ENCODE peak calls at places on chromosomes 5 and 9, in five cellular contexts. Y is AG04450, J is fibroblast of mammary gland, N is endodermal cell, M is AG04449. H is an unnamed sample.

GRCh38 chr5:1134478-1134877 is 22.6 kb upstream of the SLC12A7 start:
- DNase-seq in Y (no peak), J (no peak), N (no peak), M (no peak), H (no peak)

GRCh38 chr5:124408738-124409453 is 337.5 kb downstream of the ZNF608 start:
- DNase-seq in Y (no peak), J (peak), N (no peak), M (no peak), H (no peak)

GRCh38 chr9:101455656-101456235 is 20.2 kb upstream of the ALDOB start:
- DNase-seq in Y (no peak), J (peak), N (no peak), M (no peak), H (no peak)

GRCh38 chr9:83544002-83544698 is 5.9 kb upstream of the FRMD3 start:
- DNase-seq in Y (no peak), J (peak), N (peak), M (peak), H (peak)

GRCh38 chr9:9901624-9902023 is 711.2 kb downstream of the PTPRD start:
- DNase-seq in Y (no peak), J (no peak), N (no peak), M (no peak), H (no peak)

GRCh38 chr9:30239875-30240274 is 2144.6 kb upstream of the ACO1 start:
- DNase-seq in Y (no peak), J (no peak), N (no peak), M (no peak), H (no peak)

GRCh38 chr5:154111214-154111613 is 72.4 kb downstream of the MFAP3 start:
- DNase-seq in Y (no peak), J (no peak), N (peak), M (no peak), H (no peak)

GRCh38 chr5:59598547-59598874 is 295.0 kb downstream of the PDE4D start:
- DNase-seq in Y (no peak), J (no peak), N (no peak), M (no peak), H (no peak)

GRCh38 chr9:14395300-14396082 is 81.5 kb upstream of the NFIB start:
- DNase-seq in Y (no peak), J (no peak), N (no peak), M (no peak), H (no peak)

GRCh38 chr5:154440540-154440939 is 5.3 kb upstream of the SAP30L start:
- DNase-seq in Y (no peak), J (no peak), N (no peak), M (no peak), H (no peak)

GRCh38 chr9:121439711-121440110 is 59.9 kb downstream of the GGTA1 start:
- DNase-seq in Y (no peak), J (peak), N (no peak), M (no peak), H (no peak)

GRCh38 chr9:7298123-7298522 is 501.5 kb downstream of the DMAC1 start:
- DNase-seq in Y (no peak), J (no peak), N (no peak), M (no peak), H (no peak)

GRCh38 chr9:27033815-27034403 is 28.4 kb upstream of the LRRC19 start:
- DNase-seq in Y (peak), J (peak), N (peak), M (no peak), H (peak)

GRCh38 chr5:150335778-150336177 is 21.7 kb upstream of the TCOF1 start:
- DNase-seq in Y (no peak), J (no peak), N (no peak), M (no peak), H (no peak)

GRCh38 chr9:75889977-75890540 is 414 bp upstream of the PCSK5 start:
- DNase-seq in Y (peak), J (peak), N (peak), M (no peak), H (peak)

GRCh38 chr5:124631874-124632550 is 114.4 kb downstream of the ZNF608 start:
- DNase-seq in Y (no peak), J (peak), N (no peak), M (no peak), H (no peak)

GRCh38 chr9:93963969-93964368 is 8.8 kb upstream of the BARX1 start:
- DNase-seq in Y (no peak), J (no peak), N (peak), M (no peak), H (no peak)

GRCh38 chr5:134092875-134093274 is 21.6 kb upstream of the TCF7 start:
- DNase-seq in Y (no peak), J (peak), N (no peak), M (no peak), H (no peak)

GRCh38 chr5:180127682-180128670 is 56.4 kb upstream of the RNF130 start:
- DNase-seq in Y (no peak), J (no peak), N (peak), M (no peak), H (peak)

GRCh38 chr5:133967715-133968056 is 739 bp downstream of the C5orf15 start:
- DNase-seq in Y (no peak), J (peak), N (no peak), M (no peak), H (no peak)

GRCh38 chr9:106883030-106883429 is 20.1 kb downstream of the ZNF462 start:
- DNase-seq in Y (no peak), J (no peak), N (no peak), M (no peak), H (no peak)

GRCh38 chr5:64569880-64570279 is 64.1 kb downstream of the RGS7BP start:
- DNase-seq in Y (no peak), J (no peak), N (no peak), M (no peak), H (no peak)

GRCh38 chr9:36791204-36791948 is 218.7 kb downstream of the MELK start:
- DNase-seq in Y (no peak), J (no peak), N (peak), M (no peak), H (no peak)

GRCh38 chr9:99296375-99296951 is 74.4 kb downstream of the SEC61B start:
- DNase-seq in Y (no peak), J (peak), N (no peak), M (no peak), H (no peak)

GRCh38 chr5:32713396-32714381 is 2.6 kb downstream of the NPR3 start:
- DNase-seq in Y (no peak), J (peak), N (peak), M (no peak), H (peak)
- TF ChIP-seq CTCF in Y (no peak), J (no peak), N (peak), M (no peak), H (no peak)

GRCh38 chr9:137294684-137295312 is 7.3 kb downstream of the NRARP start:
- DNase-seq in Y (no peak), J (peak), N (peak), M (no peak), H (peak)
- TF ChIP-seq CTCF in Y (peak), J (peak), N (no peak), M (peak), H (no peak)

DNA sequence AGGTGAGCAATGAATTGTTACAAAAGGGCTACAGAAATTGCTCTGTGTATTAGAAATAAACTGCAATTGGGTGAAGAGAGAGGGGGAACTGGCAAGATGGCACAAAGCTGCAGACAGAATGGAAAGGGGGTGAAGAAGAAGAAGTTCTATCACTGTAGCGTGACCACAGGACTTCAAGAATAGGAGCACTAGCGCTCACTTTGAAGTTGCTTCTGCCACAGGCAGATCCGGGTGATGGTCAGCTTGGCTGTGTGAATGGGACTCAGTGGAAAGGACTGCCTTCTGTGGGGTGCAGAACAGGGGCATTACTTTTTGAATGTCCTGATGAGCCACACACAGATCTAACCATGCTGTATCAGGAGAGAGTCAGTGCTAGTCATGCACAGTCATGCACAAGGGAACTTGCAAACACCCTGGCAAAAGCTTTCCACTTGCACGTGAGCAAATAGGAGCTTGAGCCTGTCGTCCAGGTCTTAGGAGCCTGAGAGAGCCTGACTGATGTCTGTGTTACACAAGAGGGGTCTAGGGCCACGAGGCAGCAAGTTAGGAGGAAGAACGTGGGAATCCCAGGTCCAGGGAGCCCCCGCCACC is 16.3 kb downstream of the IL5 start:
- DNase-seq in Y (no peak), J (peak), N (no peak), M (no peak), H (no peak)
- TF ChIP-seq CTCF in Y (no peak), J (no peak), N (no peak), M (no peak), H (no peak)

GRCh38 chr5:159318448-159318847 is 11.8 kb downstream of the IL12B start:
- DNase-seq in Y (no peak), J (no peak), N (no peak), M (no peak), H (no peak)

GRCh38 chr5:159319363-159319762 is 10.9 kb downstream of the IL12B start:
- DNase-seq in Y (no peak), J (no peak), N (no peak), M (no peak), H (no peak)

GRCh38 chr5:159317849-159318248 is 12.4 kb downstream of the IL12B start:
- DNase-seq in Y (no peak), J (no peak), N (no peak), M (no peak), H (no peak)

GRCh38 chr5:159319822-159320221 is 10.5 kb downstream of the IL12B start:
- DNase-seq in Y (no peak), J (no peak), N (no peak), M (no peak), H (no peak)

GRCh38 chr5:159316519-159317383 is 13.5 kb downstream of the IL12B start:
- DNase-seq in Y (peak), J (peak), N (peak), M (no peak), H (peak)
- TF ChIP-seq CTCF in Y (peak), J (peak), N (peak), M (peak), H (peak)

GRCh38 chr9:133604214-133604613 is 5.0 kb downstream of the FAM163B start:
- DNase-seq in Y (no peak), J (no peak), N (no peak), M (no peak), H (no peak)
- TF ChIP-seq CTCF in Y (no peak), J (no peak), N (no peak), M (no peak), H (no peak)

GRCh38 chr5:95800553-95800952 is 22.0 kb downstream of the GLRX start:
- DNase-seq in Y (no peak), J (no peak), N (no peak), M (no peak), H (no peak)
- TF ChIP-seq CTCF in Y (no peak), J (no peak), N (no peak), M (no peak), H (no peak)

GRCh38 chr5:88675159-88675757 is 207.7 kb downstream of the MEF2C start:
- DNase-seq in Y (no peak), J (no peak), N (no peak), M (no peak), H (no peak)

GRCh38 chr5:88671808-88672499 is 211.0 kb downstream of the MEF2C start:
- DNase-seq in Y (no peak), J (no peak), N (peak), M (no peak), H (no peak)

GRCh38 chr5:88674262-88675158 is 208.5 kb downstream of the MEF2C start:
- DNase-seq in Y (no peak), J (no peak), N (peak), M (no peak), H (peak)

GRCh38 chr5:88671408-88671807 is 211.6 kb downstream of the MEF2C start:
- DNase-seq in Y (no peak), J (no peak), N (no peak), M (no peak), H (no peak)

GRCh38 chr5:88672644-88673493 is 210.1 kb downstream of the MEF2C start:
- DNase-seq in Y (no peak), J (no peak), N (peak), M (no peak), H (no peak)
- TF ChIP-seq CTCF in Y (no peak), J (no peak), N (peak), M (no peak), H (no peak)

H was measured in nephron progenitor cell.